ENCODE peak calls at places on chromosomes 12 and 14, in ten cellular contexts. K is tibial nerve, J is ovary, O is cardiac muscle cell, Q is sigmoid colon, Z is left lung, F is kidney, N is mesendoderm, B is DND-41, X is pancreas. C is an unnamed sample. For H3K4me1, the result is how much of the 10 kb centered on the place peaks cover.

GRCh38 chr12:6735448-6736191 is 11.8 kb downstream of the COPS7A start:
- DNase-seq in K (peak), J (peak), O (peak), Q (peak), Z (peak), F (peak), N (peak), B (no peak), X (peak), C (peak)

GRCh38 chr14:59249029-59249428 is 60.6 kb downstream of the DAAM1 start:
- DNase-seq in K (no peak), J (no peak), O (no peak), Q (no peak), Z (no peak), F (no peak), N (peak), B (no peak), X (no peak), C (no peak)

GRCh38 chr14:100004392-100004791 is 60.8 kb upstream of the EVL start:
- DNase-seq in K (no peak), J (no peak), O (no peak), Q (no peak), Z (no peak), F (no peak), N (peak), B (no peak), X (no peak), C (no peak)

GRCh38 chr12:123602651-123603195 is 824 bp downstream of the DDX55 start:
- DNase-seq in K (no peak), J (no peak), O (peak), Q (no peak), Z (no peak), F (no peak), N (no peak), B (peak), X (no peak), C (no peak)

GRCh38 chr12:9843416-9843815 is 16.1 kb downstream of the KLRF1 start:
- DNase-seq in K (no peak), J (no peak), O (no peak), Q (no peak), Z (no peak), F (no peak), N (no peak), B (no peak), X (no peak), C (no peak)

GRCh38 chr14:38199768-38200167 is 7.9 kb upstream of the SSTR1 start:
- DNase-seq in K (no peak), J (no peak), O (peak), Q (no peak), Z (no peak), F (no peak), N (no peak), B (no peak), X (no peak), C (no peak)

GRCh38 chr12:95717336-95717928 is 73.1 kb downstream of the NTN4 start:
- DNase-seq in K (no peak), J (no peak), O (no peak), Q (no peak), Z (no peak), F (no peak), N (no peak), B (no peak), X (no peak), C (no peak)

GRCh38 chr12:114011711-114012110 is 45.6 kb upstream of the RBM19 start:
- DNase-seq in K (no peak), J (no peak), O (no peak), Q (no peak), Z (no peak), F (no peak), N (peak), B (no peak), X (no peak), C (no peak)

GRCh38 chr14:25032092-25032784 is 17.7 kb downstream of the STXBP6 start:
- DNase-seq in K (no peak), J (no peak), O (no peak), Q (no peak), Z (no peak), F (no peak), N (peak), B (peak), X (no peak), C (no peak)

GRCh38 chr14:50344116-50344775 is 32.1 kb downstream of the DMAC2L start:
- DNase-seq in K (no peak), J (no peak), O (no peak), Q (no peak), Z (no peak), F (no peak), N (no peak), B (no peak), X (no peak), C (peak)

GRCh38 chr12:94676011-94676709 is 25.8 kb upstream of the TMCC3 start:
- DNase-seq in K (peak), J (no peak), O (peak), Q (peak), Z (peak), F (no peak), N (peak), B (no peak), X (no peak), C (no peak)

GRCh38 chr14:23433457-23433856 is 2.0 kb downstream of the MYH7 start:
- DNase-seq in K (no peak), J (no peak), O (no peak), Q (peak), Z (peak), F (no peak), N (no peak), B (no peak), X (no peak), C (no peak)

GRCh38 chr14:98099527-98099926 is 1172.5 kb downstream of the BCL11B start:
- DNase-seq in K (no peak), J (no peak), O (no peak), Q (no peak), Z (no peak), F (no peak), N (no peak), B (no peak), X (no peak), C (no peak)

GRCh38 chr14:39847191-39847590 is 415.0 kb upstream of the FBXO33 start:
- DNase-seq in K (no peak), J (no peak), O (no peak), Q (no peak), Z (no peak), F (no peak), N (no peak), B (no peak), X (no peak), C (no peak)

GRCh38 chr12:54017027-54017788 is 8.4 kb downstream of the HOXC8 start:
- DNase-seq in K (no peak), J (no peak), O (no peak), Q (no peak), Z (no peak), F (peak), N (no peak), B (no peak), X (no peak), C (no peak)

GRCh38 chr14:53491256-53491905 is 338.3 kb upstream of the DDHD1 start:
- DNase-seq in K (no peak), J (no peak), O (no peak), Q (no peak), Z (no peak), F (no peak), N (no peak), B (no peak), X (no peak), C (no peak)

GRCh38 chr12:4355843-4356327 is 23.6 kb downstream of the FGF23 start:
- DNase-seq in K (no peak), J (no peak), O (peak), Q (no peak), Z (no peak), F (no peak), N (peak), B (peak), X (peak), C (peak)

GRCh38 chr14:22822619-22823551 is 6.8 kb upstream of the MRPL52 start:
- DNase-seq in K (peak), J (peak), O (peak), Q (peak), Z (peak), F (peak), N (peak), B (no peak), X (peak), C (peak)

GRCh38 chr12:19138551-19139344 is 9.2 kb downstream of the PLEKHA5 start:
- DNase-seq in K (no peak), J (no peak), O (no peak), Q (no peak), Z (no peak), F (no peak), N (peak), B (no peak), X (no peak), C (no peak)

GRCh38 chr14:51225751-51226150 is 14.3 kb upstream of the TMX1 start:
- DNase-seq in K (no peak), J (no peak), O (no peak), Q (no peak), Z (no peak), F (no peak), N (no peak), B (no peak), X (no peak), C (no peak)

GRCh38 chr12:49288412-49288853 is 6.5 kb upstream of the PRPH start:
- DNase-seq in K (peak), J (peak), O (peak), Q (peak), Z (no peak), F (peak), N (peak), B (peak), X (peak), C (peak)

GRCh38 chr14:22105643-22106042 is 432.0 kb upstream of the OR4E1 start:
- DNase-seq in K (no peak), J (no peak), O (no peak), Q (no peak), Z (no peak), F (no peak), N (no peak), B (no peak), X (no peak), C (no peak)

GRCh38 chr12:2376855-2377657 is 324.3 kb downstream of the CACNA1C start:
- DNase-seq in K (no peak), J (no peak), O (no peak), Q (peak), Z (no peak), F (no peak), N (peak), B (no peak), X (no peak), C (no peak)

GRCh38 chr12:115044073-115044472 is 360.1 kb upstream of the TBX3 start:
- DNase-seq in K (no peak), J (no peak), O (peak), Q (no peak), Z (no peak), F (no peak), N (peak), B (no peak), X (no peak), C (no peak)

GRCh38 chr12:6280053-6280469 is 30.4 kb upstream of the PLEKHG6 start:
- DNase-seq in K (no peak), J (peak), O (peak), Q (peak), Z (peak), F (peak), N (peak), B (no peak), X (peak), C (no peak)

GRCh38 chr14:71703477-71703876 is 228.8 kb upstream of the RGS6 start:
- DNase-seq in K (no peak), J (no peak), O (peak), Q (no peak), Z (no peak), F (no peak), N (no peak), B (no peak), X (no peak), C (no peak)

GRCh38 chr12:32270818-32271710 is 128.3 kb upstream of the FGD4 start:
- DNase-seq in K (no peak), J (no peak), O (peak), Q (no peak), Z (no peak), F (no peak), N (peak), B (no peak), X (peak), C (no peak)

GRCh38 chr14:71322660-71323250 is 415.5 kb downstream of the PCNX1 start:
- DNase-seq in K (no peak), J (no peak), O (peak), Q (no peak), Z (no peak), F (no peak), N (peak), B (no peak), X (no peak), C (peak)

GRCh38 chr14:57420033-57420432 is 29.6 kb downstream of the NAA30 start:
- DNase-seq in K (no peak), J (no peak), O (no peak), Q (no peak), Z (no peak), F (no peak), N (no peak), B (no peak), X (no peak), C (no peak)

DNA sequence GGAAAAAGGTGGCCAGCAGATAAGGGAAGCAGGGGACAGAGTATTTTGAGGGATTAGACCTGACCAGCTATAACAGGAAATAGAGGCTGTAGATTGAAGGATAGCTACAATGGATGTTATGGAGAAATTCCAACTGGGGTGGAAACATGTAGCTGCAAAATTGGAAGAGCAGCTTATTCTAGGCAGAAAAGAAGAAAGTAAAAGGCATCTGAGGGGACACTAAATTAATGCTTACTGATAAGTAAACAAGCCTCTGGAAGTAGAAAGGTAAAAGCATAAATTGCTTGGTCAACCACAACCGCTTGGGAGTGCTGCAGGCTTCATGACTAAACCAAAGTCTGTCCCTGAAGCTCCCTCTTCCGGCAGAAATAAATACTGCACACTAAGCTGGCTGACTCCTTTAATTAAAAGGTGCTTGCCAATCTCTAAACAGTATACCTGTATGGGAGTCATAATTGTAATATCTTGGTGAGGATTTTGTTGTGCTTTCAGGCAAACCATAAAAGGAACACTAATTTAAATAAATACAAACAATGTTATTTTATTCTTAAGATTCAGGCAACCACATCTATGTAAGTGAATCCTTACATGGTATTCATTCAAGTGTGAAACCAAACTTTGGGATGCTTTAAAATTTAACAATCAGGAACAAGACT is 7.7 kb downstream of the UBC start:
- DNase-seq in K (peak), J (peak), O (peak), Q (peak), Z (peak), F (no peak), N (peak), B (peak), X (peak), C (peak)
- H3K4me1 ChIP-seq in K (half or more), J (under half), O (under half), Q (half or more), Z (under half), F (under half), N (under half), B (under half), X (under half), C (under half)

DNA sequence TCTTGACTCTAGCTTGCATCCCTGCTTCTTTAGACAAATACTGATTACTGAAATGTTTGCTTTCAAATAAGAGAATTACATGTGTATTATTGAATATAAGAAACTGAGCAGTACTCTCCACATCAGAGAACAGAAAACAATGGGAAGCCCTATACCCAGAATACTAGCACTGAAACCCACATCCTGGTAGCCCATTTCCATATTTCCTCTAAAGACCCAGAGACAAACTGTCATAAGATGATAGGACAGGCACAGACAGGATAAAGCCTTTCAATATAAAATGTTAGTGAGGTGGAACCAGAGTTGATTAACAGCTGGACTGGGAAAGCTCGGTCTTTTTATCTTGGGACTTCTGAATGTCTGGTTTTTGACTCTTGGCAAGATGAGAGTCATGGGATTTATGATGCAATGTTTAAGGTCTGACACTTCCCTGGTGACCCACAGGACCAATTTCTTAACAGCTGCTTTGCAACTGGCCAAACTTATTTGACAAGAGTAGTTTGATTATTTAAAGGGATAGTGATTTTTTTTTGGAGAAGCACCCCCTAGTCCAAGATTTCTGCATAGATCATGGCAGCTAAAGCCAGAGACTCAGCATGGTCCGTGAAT is 166.9 kb upstream of the ATXN7L3B start:
- DNase-seq in K (no peak), J (no peak), O (no peak), Q (no peak), Z (no peak), F (no peak), N (no peak), B (no peak), X (no peak), C (no peak)
- H3K27ac ChIP-seq in K (no peak), J (no peak), O (no peak), Q (no peak), Z (no peak), F (no peak), N (no peak), B (no peak), X (no peak), C (no peak)

GRCh38 chr12:57133013-57133569 is 4.8 kb downstream of the LRP1 start:
- DNase-seq in K (no peak), J (no peak), O (peak), Q (no peak), Z (no peak), F (no peak), N (peak), B (no peak), X (no peak), C (no peak)
- H3K4me1 ChIP-seq in K (half or more), J (under half), O (under half), Q (half or more), Z (under half), F (under half), N (under half), B (under half), X (under half), C (under half)

GRCh38 chr12:64085996-64086395 is 136.1 kb downstream of the KICS2 start:
- DNase-seq in K (no peak), J (no peak), O (no peak), Q (no peak), Z (no peak), F (no peak), N (no peak), B (no peak), X (no peak), C (no peak)
- H3K27ac ChIP-seq in K (peak), J (peak), O (no peak), Q (peak), Z (no peak), F (no peak), N (no peak), B (no peak), X (no peak), C (no peak)

DNA sequence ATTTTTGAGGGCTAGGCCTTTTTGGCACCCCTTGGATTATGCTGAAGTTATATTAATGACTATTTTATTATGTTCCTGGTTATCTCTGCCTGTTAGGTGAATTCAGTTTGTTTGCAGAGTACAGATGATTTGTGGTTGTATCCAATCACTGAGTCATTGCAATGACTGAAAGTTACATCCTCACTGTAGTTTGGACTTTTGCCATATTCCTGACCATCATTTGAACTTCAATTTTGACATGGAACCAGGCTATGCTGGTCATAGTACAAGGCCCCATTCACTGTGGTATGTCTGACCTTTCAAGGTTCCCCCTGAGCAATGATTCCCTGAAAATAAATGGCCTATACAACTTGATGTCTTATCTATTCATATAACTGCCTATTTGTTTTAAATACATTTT is 621.0 kb downstream of the CCER1 start:
- DNase-seq in K (no peak), J (no peak), O (no peak), Q (no peak), Z (no peak), F (no peak), N (no peak), B (no peak), X (no peak), C (no peak)
- H3K4me1 ChIP-seq in K (under half), J (under half), O (under half), Q (under half), Z (under half), F (under half), N (under half), B (under half), X (under half), C (under half)

GRCh38 chr12:108610856-108611605 is 13.1 kb upstream of the TMEM119 start:
- DNase-seq in K (no peak), J (no peak), O (no peak), Q (no peak), Z (no peak), F (no peak), N (no peak), B (no peak), X (no peak), C (no peak)

GRCh38 chr12:108609535-108610335 is 11.9 kb upstream of the TMEM119 start:
- DNase-seq in K (peak), J (peak), O (peak), Q (peak), Z (peak), F (peak), N (no peak), B (no peak), X (no peak), C (no peak)

GRCh38 chr12:108611884-108612415 is 14.1 kb upstream of the TMEM119 start:
- DNase-seq in K (no peak), J (no peak), O (peak), Q (no peak), Z (no peak), F (no peak), N (peak), B (peak), X (no peak), C (peak)

GRCh38 chr12:108608616-108609015 is 10.7 kb upstream of the TMEM119 start:
- DNase-seq in K (no peak), J (no peak), O (no peak), Q (no peak), Z (no peak), F (no peak), N (no peak), B (no peak), X (no peak), C (no peak)

GRCh38 chr12:108610336-108610815 is 12.5 kb upstream of the TMEM119 start:
- DNase-seq in K (no peak), J (no peak), O (no peak), Q (no peak), Z (no peak), F (no peak), N (no peak), B (no peak), X (no peak), C (no peak)
- H3K27ac ChIP-seq in K (peak), J (no peak), O (no peak), Q (no peak), Z (no peak), F (no peak), N (no peak), B (no peak), X (no peak), C (no peak)

GRCh38 chr12:92029902-92030586 is 115.6 kb downstream of the BTG1 start:
- DNase-seq in K (no peak), J (no peak), O (no peak), Q (no peak), Z (no peak), F (no peak), N (no peak), B (no peak), X (no peak), C (no peak)
- H3K4me1 ChIP-seq in K (under half), J (under half), O (under half), Q (half or more), Z (under half), F (under half), N (under half), B (half or more), X (under half), C (half or more)

GRCh38 chr12:103965590-103966407 is at the start of gene TDG:
- DNase-seq in K (peak), J (peak), O (peak), Q (peak), Z (peak), F (peak), N (peak), B (peak), X (peak), C (peak)

GRCh38 chr12:103965255-103965589 is 450 bp upstream of the TDG start:
- DNase-seq in K (no peak), J (no peak), O (no peak), Q (no peak), Z (no peak), F (no peak), N (no peak), B (no peak), X (no peak), C (no peak)

GRCh38 chr12:103964805-103965204 is 867 bp upstream of the TDG start:
- DNase-seq in K (no peak), J (no peak), O (no peak), Q (no peak), Z (no peak), F (no peak), N (no peak), B (no peak), X (no peak), C (no peak)

GRCh38 chr12:103969391-103969790 is 3.7 kb downstream of the TDG start:
- DNase-seq in K (no peak), J (no peak), O (no peak), Q (no peak), Z (no peak), F (no peak), N (peak), B (no peak), X (no peak), C (no peak)

GRCh38 chr12:103966736-103967135 is 1.1 kb downstream of the TDG start:
- DNase-seq in K (no peak), J (no peak), O (peak), Q (no peak), Z (no peak), F (no peak), N (no peak), B (no peak), X (no peak), C (no peak)
- H3K27ac ChIP-seq in K (peak), J (peak), O (peak), Q (peak), Z (peak), F (no peak), N (no peak), B (peak), X (no peak), C (peak)